ENCODE peak calls at places on chromosome 12, in six cellular contexts. W is transverse colon, K is hepatocyte, D is lung, Z is K562, I is sigmoid colon. H is an unnamed sample.

GRCh38 chr12:17593715-17594406 is 496.1 kb downstream of the RERGL start:
- DNase-seq in W (no peak), K (no peak), D (no peak), Z (no peak), I (no peak), H (no peak)

GRCh38 chr12:128069359-128069997 is 197.5 kb upstream of the TMEM132C start:
- DNase-seq in W (peak), K (peak), D (no peak), Z (peak), I (no peak), H (peak)

GRCh38 chr12:49092086-49092815 is 2.4 kb downstream of the DHH start:
- DNase-seq in W (no peak), K (peak), D (no peak), Z (peak), I (no peak), H (peak)

GRCh38 chr12:22974865-22975264 is 349.9 kb downstream of the ETNK1 start:
- DNase-seq in W (no peak), K (peak), D (no peak), Z (no peak), I (no peak), H (no peak)

GRCh38 chr12:109951136-109951535 is 45.0 kb downstream of the GIT2 start:
- DNase-seq in W (no peak), K (no peak), D (no peak), Z (no peak), I (no peak), H (no peak)

GRCh38 chr12:11765817-11766794 is 116.6 kb downstream of the ETV6 start:
- DNase-seq in W (peak), K (no peak), D (peak), Z (no peak), I (no peak), H (peak)

GRCh38 chr12:121668750-121669524 is 517 bp downstream of the MORN3 start:
- DNase-seq in W (peak), K (peak), D (no peak), Z (peak), I (no peak), H (peak)

GRCh38 chr12:49809369-49810158 is 18.6 kb downstream of the NCKAP5L start:
- DNase-seq in W (no peak), K (no peak), D (peak), Z (no peak), I (no peak), H (peak)

GRCh38 chr12:53123578-53124351 is 20.5 kb downstream of the SOAT2 start:
- DNase-seq in W (no peak), K (no peak), D (no peak), Z (no peak), I (no peak), H (no peak)

GRCh38 chr12:28082101-28082500 is 108.2 kb upstream of the CCDC91 start:
- DNase-seq in W (no peak), K (no peak), D (no peak), Z (no peak), I (no peak), H (no peak)

GRCh38 chr12:92341333-92341691 is 195.7 kb upstream of the BTG1 start:
- DNase-seq in W (no peak), K (peak), D (no peak), Z (no peak), I (no peak), H (no peak)

GRCh38 chr12:126534495-126534894 is 1469.3 kb downstream of the AACS start:
- DNase-seq in W (no peak), K (no peak), D (no peak), Z (no peak), I (no peak), H (no peak)

GRCh38 chr12:32083489-32083888 is 23.2 kb upstream of the BICD1 start:
- DNase-seq in W (no peak), K (no peak), D (no peak), Z (no peak), I (no peak), H (no peak)

GRCh38 chr12:62683724-62684501 is 217.3 kb downstream of the MON2 start:
- DNase-seq in W (peak), K (peak), D (peak), Z (no peak), I (peak), H (no peak)

GRCh38 chr12:99093166-99093565 is 448.1 kb downstream of the APAF1 start:
- DNase-seq in W (no peak), K (no peak), D (no peak), Z (no peak), I (no peak), H (no peak)

GRCh38 chr12:57467915-57468314 is 8.3 kb downstream of the GLI1 start:
- DNase-seq in W (no peak), K (no peak), D (no peak), Z (no peak), I (no peak), H (no peak)

GRCh38 chr12:79782197-79782890 is 91.6 kb upstream of the PAWR start:
- DNase-seq in W (no peak), K (no peak), D (no peak), Z (no peak), I (no peak), H (no peak)

GRCh38 chr12:119175115-119175514 is 3.6 kb upstream of the HSPB8 start:
- DNase-seq in W (no peak), K (no peak), D (no peak), Z (no peak), I (no peak), H (no peak)

GRCh38 chr12:65025070-65025469 is 96.0 kb downstream of the WIF1 start:
- DNase-seq in W (no peak), K (no peak), D (no peak), Z (no peak), I (no peak), H (no peak)

GRCh38 chr12:23503544-23503943 is 445.9 kb downstream of the SOX5 start:
- DNase-seq in W (no peak), K (no peak), D (no peak), Z (no peak), I (no peak), H (no peak)

GRCh38 chr12:53453953-53454640 is 2.2 kb downstream of the PCBP2 start:
- DNase-seq in W (no peak), K (no peak), D (no peak), Z (no peak), I (no peak), H (no peak)

GRCh38 chr12:65432606-65433005 is 154.1 kb downstream of the MSRB3 start:
- DNase-seq in W (no peak), K (no peak), D (no peak), Z (no peak), I (no peak), H (no peak)

GRCh38 chr12:99767809-99768208 is 120.3 kb downstream of the GARIN6 start:
- DNase-seq in W (no peak), K (peak), D (no peak), Z (no peak), I (no peak), H (no peak)

GRCh38 chr12:6921996-6922935 is 5.5 kb upstream of the ATN1 start:
- DNase-seq in W (peak), K (no peak), D (no peak), Z (no peak), I (no peak), H (no peak)

GRCh38 chr12:3797649-3798048 is 44.7 kb upstream of the CRACR2A start:
- DNase-seq in W (no peak), K (no peak), D (no peak), Z (no peak), I (no peak), H (no peak)

GRCh38 chr12:8637666-8638065 is 25.0 kb downstream of the MFAP5 start:
- DNase-seq in W (no peak), K (no peak), D (no peak), Z (no peak), I (no peak), H (no peak)

GRCh38 chr12:32515137-32515860 is 115.9 kb downstream of the FGD4 start:
- DNase-seq in W (no peak), K (no peak), D (no peak), Z (no peak), I (no peak), H (no peak)

GRCh38 chr12:121033625-121034349 is 5.3 kb downstream of the OASL start:
- DNase-seq in W (no peak), K (no peak), D (no peak), Z (no peak), I (no peak), H (no peak)

GRCh38 chr12:19759229-19759628 is 319.9 kb downstream of the AEBP2 start:
- DNase-seq in W (no peak), K (no peak), D (no peak), Z (no peak), I (no peak), H (no peak)

GRCh38 chr12:43281563-43281962 is 270.4 kb downstream of the ADAMTS20 start:
- DNase-seq in W (no peak), K (no peak), D (no peak), Z (no peak), I (no peak), H (no peak)

GRCh38 chr12:107131832-107132616 is 38.7 kb upstream of the CRY1 start:
- DNase-seq in W (no peak), K (peak), D (no peak), Z (peak), I (no peak), H (peak)

GRCh38 chr12:103011974-103012763 is 54.7 kb downstream of the ASCL1 start:
- DNase-seq in W (no peak), K (no peak), D (no peak), Z (no peak), I (no peak), H (no peak)

GRCh38 chr12:76137611-76138010 is 53.1 kb upstream of the NAP1L1 start:
- DNase-seq in W (no peak), K (peak), D (no peak), Z (no peak), I (no peak), H (no peak)

GRCh38 chr12:28569698-28570411 is 379.6 kb downstream of the CCDC91 start:
- DNase-seq in W (no peak), K (no peak), D (no peak), Z (no peak), I (peak), H (no peak)

GRCh38 chr12:16605666-16606116 is 271 bp downstream of the LMO3 start:
- DNase-seq in W (no peak), K (no peak), D (peak), Z (no peak), I (peak), H (no peak)

GRCh38 chr12:31796270-31796951 is 67.6 kb upstream of the AMN1 start:
- DNase-seq in W (no peak), K (no peak), D (no peak), Z (no peak), I (no peak), H (no peak)

GRCh38 chr12:15722951-15723350 is 66.2 kb downstream of the EPS8 start:
- DNase-seq in W (no peak), K (no peak), D (no peak), Z (no peak), I (no peak), H (no peak)

DNA sequence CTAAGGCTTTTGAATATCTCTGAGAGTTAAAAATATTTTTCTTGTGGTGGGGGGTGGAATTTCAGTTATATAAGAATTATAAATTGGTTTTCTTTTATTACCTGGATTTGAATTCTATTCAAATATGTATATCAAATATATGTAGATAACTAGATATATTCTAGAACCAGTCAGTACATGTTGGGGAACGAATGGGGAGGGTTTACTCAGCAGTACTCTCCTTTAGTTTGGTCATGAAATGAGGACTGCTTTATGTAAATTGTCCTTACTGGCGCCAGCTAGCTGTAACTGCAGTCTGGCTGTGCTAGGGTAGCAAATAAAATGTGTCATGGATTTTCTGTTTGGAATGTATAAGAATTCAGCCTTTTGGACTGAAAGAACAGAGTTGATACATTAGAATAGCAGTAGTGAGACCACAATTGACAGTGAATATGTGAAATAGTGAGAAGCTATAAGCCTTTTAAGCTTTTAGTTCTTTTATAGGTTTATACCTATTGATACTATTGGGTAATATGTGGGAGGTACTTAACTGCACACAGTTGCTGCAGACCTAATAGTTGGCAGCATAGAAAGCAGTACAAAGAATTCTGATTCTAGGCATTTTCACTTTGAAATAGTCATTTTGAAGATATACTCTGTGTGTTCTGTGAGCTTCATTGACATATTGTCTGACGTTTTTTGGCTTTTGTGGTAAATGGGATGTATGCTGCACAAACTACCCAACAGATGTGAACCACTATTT is 29.0 kb downstream of the ATF7IP start:
- DNase-seq in W (no peak), K (peak), D (no peak), Z (peak), I (no peak), H (peak)
- TF ChIP-seq CTCF in W (no peak), K (no peak), D (no peak), Z (no peak), I (no peak), H (no peak)

DNA sequence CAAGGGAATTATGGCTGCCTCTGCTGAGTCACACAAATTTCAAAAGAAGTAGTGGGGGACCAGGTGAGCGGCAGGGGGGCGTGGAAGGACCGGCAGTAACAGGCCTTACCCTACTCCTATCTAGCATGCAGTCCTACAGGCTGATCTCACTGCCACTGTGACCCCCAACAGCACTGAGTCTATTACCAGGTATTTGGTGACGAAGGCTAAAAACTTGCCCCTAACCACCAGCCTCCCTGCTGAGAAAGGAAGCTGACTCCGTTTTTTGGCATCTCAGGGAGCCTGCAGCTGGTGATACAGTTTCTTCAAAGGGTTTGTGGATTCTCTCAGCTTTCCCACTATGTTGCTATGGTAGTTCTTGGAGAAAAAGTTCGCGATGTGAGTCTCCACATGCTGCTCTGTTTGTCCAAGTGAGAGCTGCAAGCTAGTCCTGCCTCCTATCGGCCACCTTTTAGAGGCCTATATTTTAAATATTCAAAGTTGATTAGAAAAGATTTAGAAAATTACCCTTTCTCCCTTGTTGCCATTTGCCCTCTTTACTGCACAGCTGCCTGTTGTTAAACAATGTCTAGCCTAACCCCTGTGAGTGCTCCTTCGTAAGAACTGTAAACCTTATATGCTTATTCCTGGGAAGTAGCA is 57.1 kb upstream of the SLCO1B1 start:
- DNase-seq in W (no peak), K (no peak), D (no peak), Z (no peak), I (no peak), H (no peak)
- TF ChIP-seq CTCF in W (no peak), K (no peak), D (no peak), Z (no peak), I (no peak), H (no peak)

GRCh38 chr12:118103601-118104382 is at the start of gene VSIG10:
- DNase-seq in W (peak), K (peak), D (peak), Z (peak), I (peak), H (peak)
- TF ChIP-seq CTCF in W (no peak), K (no peak), D (no peak), Z (no peak), I (no peak), H (no peak)

GRCh38 chr12:112153181-112153899 is 28.0 kb downstream of the TRAFD1 start:
- DNase-seq in W (no peak), K (no peak), D (no peak), Z (no peak), I (no peak), H (no peak)
- TF ChIP-seq CTCF in W (no peak), K (no peak), D (no peak), Z (no peak), I (no peak), H (no peak)